ENCODE peak calls at places on chromosomes 11 and 22, in six cellular contexts. D is HepG2, R is A549, T is endothelial cell of umbilical vein, X is K562, Q is GM12878. F is an unnamed sample.

GRCh38 chr11:111719379-111719778 is 46.8 kb downstream of the PPP2R1B start:
- DNase-seq in D (no peak), R (no peak), T (peak; percentile 46), X (no peak), Q (no peak), F (no peak)

GRCh38 chr11:33000181-33000580 is 15.5 kb upstream of the DEPDC7 start:
- DNase-seq in D (no peak), R (no peak), T (peak; percentile 60), X (no peak), Q (no peak), F (no peak)

GRCh38 chr22:38455530-38456271 is 702 bp upstream of the KCNJ4 start:
- DNase-seq in D (no peak), R (no peak), T (no peak), X (peak; percentile 80), Q (no peak), F (no peak)

GRCh38 chr22:22569218-22569617 is 10.2 kb upstream of the PRAME start:
- DNase-seq in D (no peak), R (no peak), T (no peak), X (no peak), Q (no peak), F (no peak)

GRCh38 chr11:9280655-9281301 is 15.6 kb upstream of the DENND5A start:
- DNase-seq in D (no peak), R (no peak), T (peak; percentile 41), X (no peak), Q (peak; percentile 58), F (peak; percentile 76)

GRCh38 chr11:1467270-1467669 is 19.3 kb downstream of the MOB2 start:
- DNase-seq in D (no peak), R (no peak), T (no peak), X (no peak), Q (no peak), F (no peak)

GRCh38 chr11:95565692-95566091 is 223.9 kb downstream of the FAM76B start:
- DNase-seq in D (no peak), R (no peak), T (no peak), X (no peak), Q (no peak), F (no peak)

GRCh38 chr11:117095301-117096139 is 2.7 kb downstream of the SIK3 start:
- DNase-seq in D (peak; percentile 82), R (no peak), T (no peak), X (peak; percentile 77), Q (no peak), F (peak; percentile 52)

GRCh38 chr22:46971141-46971775 is 208.8 kb downstream of the TBC1D22A start:
- DNase-seq in D (no peak), R (no peak), T (peak; percentile 98), X (no peak), Q (no peak), F (no peak)

GRCh38 chr11:106137061-106137460 is 59.6 kb downstream of the AASDHPPT start:
- DNase-seq in D (no peak), R (no peak), T (no peak), X (no peak), Q (no peak), F (no peak)

GRCh38 chr22:41564563-41564962 is 3.8 kb downstream of the CSDC2 start:
- DNase-seq in D (no peak), R (no peak), T (no peak), X (no peak), Q (no peak), F (no peak)

GRCh38 chr11:34679681-34680080 is 58.8 kb downstream of the EHF start:
- DNase-seq in D (no peak), R (no peak), T (no peak), X (no peak), Q (no peak), F (no peak)

GRCh38 chr11:74326665-74327064 is 15.2 kb upstream of the P4HA3 start:
- DNase-seq in D (no peak), R (no peak), T (peak; percentile 62), X (no peak), Q (no peak), F (no peak)

GRCh38 chr11:45607995-45608394 is 57.4 kb downstream of the CHST1 start:
- DNase-seq in D (no peak), R (no peak), T (no peak), X (no peak), Q (no peak), F (peak; percentile 51)

GRCh38 chr11:66121453-66121852 is 51.4 kb downstream of the PACS1 start:
- DNase-seq in D (no peak), R (no peak), T (no peak), X (no peak), Q (no peak), F (no peak)

GRCh38 chr11:102361100-102362021 is 14.3 kb downstream of the BIRC2 start:
- DNase-seq in D (no peak), R (no peak), T (no peak), X (no peak), Q (peak; percentile 74), F (peak; percentile 78)

GRCh38 chr11:75561426-75562047 is 516 bp upstream of the SERPINH1 start:
- DNase-seq in D (no peak), R (no peak), T (peak; percentile 20), X (no peak), Q (no peak), F (no peak)

GRCh38 chr11:119705362-119705761 is 23.6 kb downstream of the NECTIN1 start:
- DNase-seq in D (no peak), R (no peak), T (no peak), X (no peak), Q (no peak), F (no peak)

GRCh38 chr11:5611627-5612026 is 13.2 kb upstream of the TRIM34 start:
- DNase-seq in D (no peak), R (no peak), T (no peak), X (no peak), Q (no peak), F (no peak)

GRCh38 chr11:47469411-47470179 is 20.7 kb upstream of the RAPSN start:
- DNase-seq in D (no peak), R (no peak), T (no peak), X (no peak), Q (no peak), F (no peak)

GRCh38 chr11:105298174-105298573 is 158.6 kb upstream of the CARD18 start:
- DNase-seq in D (no peak), R (no peak), T (no peak), X (no peak), Q (no peak), F (no peak)

GRCh38 chr22:45584621-45585436 is 82.1 kb downstream of the FBLN1 start:
- DNase-seq in D (no peak), R (no peak), T (no peak), X (no peak), Q (no peak), F (peak; percentile 69)

GRCh38 chr11:587546-587945 is 11.3 kb downstream of the PHRF1 start:
- DNase-seq in D (no peak), R (no peak), T (no peak), X (no peak), Q (no peak), F (no peak)

GRCh38 chr11:73480677-73481076 is 104.5 kb downstream of the RELT start:
- DNase-seq in D (no peak), R (no peak), T (no peak), X (no peak), Q (no peak), F (peak; percentile 52)

GRCh38 chr22:47064016-47064415 is 301.6 kb downstream of the TBC1D22A start:
- DNase-seq in D (no peak), R (no peak), T (no peak), X (no peak), Q (no peak), F (no peak)

GRCh38 chr11:44625759-44626523 is 60.5 kb downstream of the CD82 start:
- DNase-seq in D (no peak), R (no peak), T (no peak), X (no peak), Q (no peak), F (peak; percentile 78)

GRCh38 chr11:128207861-128208321 is 379.5 kb downstream of the ETS1 start:
- DNase-seq in D (no peak), R (peak; percentile 68), T (peak; percentile 88), X (no peak), Q (no peak), F (no peak)

DNA sequence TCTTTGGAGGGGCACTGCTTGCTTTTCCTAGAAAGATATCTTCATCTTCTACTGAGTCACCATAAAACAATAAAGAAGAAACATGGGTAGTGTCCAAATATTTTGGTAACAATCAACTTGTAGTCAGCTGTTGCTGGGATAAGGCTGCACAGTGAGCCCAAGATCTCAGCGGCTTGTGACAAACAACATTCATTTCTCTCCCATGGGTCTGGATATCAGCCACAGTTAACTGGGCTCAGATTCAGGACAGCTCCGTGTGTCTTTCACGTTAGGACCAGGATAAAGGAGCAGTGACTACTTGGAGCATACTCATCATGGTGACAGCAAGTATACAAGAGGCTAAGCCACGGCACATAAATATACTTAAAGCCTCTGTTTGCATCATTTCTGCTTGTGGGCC is 27.9 kb upstream of the GRK3 start:
- DNase-seq in D (no peak), R (no peak), T (no peak), X (no peak), Q (no peak), F (no peak)
- TF ChIP-seq MYC in D (no peak), R (no peak), T (no peak), X (no peak), Q (no peak), F (no peak)

GRCh38 chr11:64019106-64020031 is 16.4 kb upstream of the FLRT1 start:
- DNase-seq in D (no peak), R (no peak), T (no peak), X (no peak), Q (no peak), F (no peak)
- TF ChIP-seq MYC in D (no peak), R (no peak), T (no peak), X (no peak), Q (no peak), F (no peak)

GRCh38 chr11:67996622-67997459 is 7.1 kb downstream of the UNC93B1 start:
- DNase-seq in D (no peak), R (no peak), T (peak; percentile 31), X (peak; percentile 94), Q (no peak), F (peak; percentile 59)
- TF ChIP-seq MYC in D (no peak), R (peak; percentile 24), T (no peak), X (peak; percentile 72), Q (no peak), F (no peak)

GRCh38 chr22:33866521-33866920 is 53.8 kb downstream of the LARGE1 start:
- DNase-seq in D (no peak), R (no peak), T (no peak), X (no peak), Q (no peak), F (no peak)

GRCh38 chr22:33867118-33867863 is 53.0 kb downstream of the LARGE1 start:
- DNase-seq in D (peak; percentile 48), R (no peak), T (no peak), X (no peak), Q (no peak), F (peak; percentile 21)

GRCh38 chr22:33865996-33866395 is 54.3 kb downstream of the LARGE1 start:
- DNase-seq in D (no peak), R (no peak), T (no peak), X (no peak), Q (no peak), F (no peak)

GRCh38 chr22:33865248-33865647 is 55.0 kb downstream of the LARGE1 start:
- DNase-seq in D (peak; percentile 61), R (no peak), T (no peak), X (no peak), Q (no peak), F (peak; percentile 20)

DNA sequence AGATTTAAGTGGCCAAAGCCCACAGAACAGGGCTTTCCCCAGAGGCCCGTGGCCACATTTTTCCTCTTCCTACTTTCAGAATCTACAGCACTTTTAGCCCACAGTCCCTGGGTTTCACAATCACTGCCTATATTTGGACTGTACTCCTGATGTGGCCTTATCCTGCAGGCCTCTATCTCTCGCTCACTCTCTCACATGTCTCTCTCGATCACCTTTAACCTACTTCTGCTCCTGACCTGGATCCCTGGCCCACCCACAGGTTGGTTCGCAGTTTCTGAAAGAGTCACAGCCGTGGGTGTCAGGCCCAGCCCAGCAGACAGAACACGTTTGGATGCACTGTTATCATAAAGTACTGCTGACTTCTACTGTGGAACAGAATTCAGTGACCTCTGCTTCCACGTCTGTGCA is 55.5 kb downstream of the LARGE1 start:
- DNase-seq in D (peak; percentile 63), R (no peak), T (no peak), X (no peak), Q (no peak), F (peak; percentile 85)
- TF ChIP-seq MYC in D (no peak), R (no peak), T (no peak), X (no peak), Q (no peak), F (peak; percentile 20)